ENCODE peak calls at places on chromosomes 7 and 10, in seven cellular contexts. Q is activated T-cell treated with anti-CD3 and anti-CD28 coated beads for 48 hours; U is cardiac muscle cell; M is IMR-90; O is upper lobe of right lung; F is activated CD8-positive, alpha-beta T cell treated with anti-CD3 and anti-CD28 coated beads, Interleukin-2, amount 10 ng/mL, durations not matched to agents 7 days and 5 days; R is activated effector memory CD4-positive, alpha-beta T cell treated with anti-CD3 and anti-CD28 coated beads, Interleukin-2, amount 50 U/mL, for 16 hours. T is an unnamed sample.

GRCh38 chr7:38318803-38319416 is 45.5 kb upstream of the TARP start:
- DNase-seq in O (no peak), R (no peak), Q (no peak), U (peak; percentile 85), M (peak; percentile 81), F (no peak), T (no peak)

GRCh38 chr7:71518880-71519279 is 386.9 kb downstream of the GALNT17 start:
- DNase-seq in M (no peak), F (no peak), O (no peak), Q (no peak), U (no peak), R (no peak), T (no peak)

GRCh38 chr10:20466731-20467130 is 430.4 kb downstream of the NEBL start:
- DNase-seq in F (no peak), O (no peak), U (peak; percentile 9), R (no peak), Q (no peak), M (peak; percentile 2), T (no peak)

GRCh38 chr10:5904227-5904626 is 14.2 kb downstream of the FBH1 start:
- DNase-seq in Q (no peak), M (no peak), U (no peak), O (no peak), R (no peak), F (no peak), T (no peak)

GRCh38 chr7:121531175-121532070 is 135.3 kb upstream of the FAM3C start:
- DNase-seq in R (no peak), O (no peak), U (no peak), F (no peak), Q (no peak), M (no peak), T (no peak)

GRCh38 chr7:6706666-6707407 is at the start of gene ZNF12:
- DNase-seq in U (peak; percentile 96), M (peak; percentile 92), R (peak; percentile 98), O (peak; percentile 99), F (peak; percentile 97), Q (peak; percentile 95), T (peak; percentile 83)

GRCh38 chr10:62761115-62761514 is 43.4 kb upstream of the ADO start:
- DNase-seq in Q (no peak), U (no peak), O (no peak), R (no peak), M (no peak), F (no peak), T (no peak)

GRCh38 chr7:100160067-100160466 is 1.5 kb upstream of the TRAPPC14 start:
- DNase-seq in F (no peak), M (no peak), Q (no peak), R (no peak), O (no peak), U (no peak), T (no peak)

GRCh38 chr10:1609038-1609411 is 128.3 kb downstream of the ADARB2 start:
- DNase-seq in F (no peak), R (no peak), Q (no peak), O (no peak), M (no peak), U (no peak), T (no peak)

GRCh38 chr7:78055579-78055978 is 257.0 kb downstream of the PHTF2 start:
- DNase-seq in Q (no peak), F (no peak), O (no peak), R (no peak), M (no peak), U (no peak), T (no peak)

GRCh38 chr10:102994551-102995295 is 76.6 kb downstream of the CNNM2 start:
- DNase-seq in Q (no peak), F (peak; percentile 41), M (no peak), R (no peak), O (no peak), U (no peak), T (no peak)

GRCh38 chr7:70619130-70619529 is 512.8 kb upstream of the GALNT17 start:
- DNase-seq in F (no peak), Q (no peak), R (no peak), M (no peak), U (no peak), O (no peak), T (no peak)

GRCh38 chr7:150421831-150422230 is 28.6 kb upstream of the GIMAP8 start:
- DNase-seq in Q (no peak), U (no peak), F (no peak), O (no peak), M (no peak), R (peak; percentile 53), T (no peak)

GRCh38 chr10:12479437-12479844 is 130.1 kb downstream of the CAMK1D start:
- DNase-seq in F (no peak), M (no peak), R (no peak), O (no peak), Q (no peak), U (no peak), T (no peak)

GRCh38 chr7:31114593-31115343 is 62.7 kb downstream of the ADCYAP1R1 start:
- DNase-seq in F (no peak), M (peak; percentile 44), R (no peak), O (no peak), Q (no peak), U (peak; percentile 64), T (no peak)

GRCh38 chr10:22736134-22736533 is 21.8 kb upstream of the PIP4K2A start:
- DNase-seq in O (no peak), Q (no peak), F (no peak), U (no peak), R (no peak), M (peak; percentile 42), T (no peak)

GRCh38 chr7:71313562-71313961 is 181.6 kb downstream of the GALNT17 start:
- DNase-seq in O (no peak), M (no peak), U (no peak), Q (no peak), R (no peak), F (no peak), T (no peak)

GRCh38 chr10:131676971-131677421 is 223.8 kb upstream of the PPP2R2D start:
- DNase-seq in Q (no peak), R (no peak), M (no peak), O (peak; percentile 40), U (no peak), F (no peak), T (no peak)

GRCh38 chr7:73699370-73700069 is 16.1 kb downstream of the BUD23 start:
- DNase-seq in F (no peak), Q (no peak), M (no peak), O (no peak), R (no peak), U (no peak), T (no peak)

GRCh38 chr10:29032229-29032628 is 256.6 kb upstream of the LYZL1 start:
- DNase-seq in M (no peak), F (no peak), U (no peak), O (no peak), R (no peak), Q (no peak), T (no peak)

GRCh38 chr10:48330269-48330668 is 23.8 kb downstream of the MAPK8 start:
- DNase-seq in F (no peak), U (peak; percentile 83), R (no peak), O (no peak), Q (no peak), M (peak; percentile 40), T (no peak)

GRCh38 chr10:47022311-47023131 is 111.3 kb downstream of the PTPN20 start:
- DNase-seq in O (peak; percentile 70), U (no peak), Q (no peak), F (peak; percentile 18), R (peak; percentile 49), M (no peak), T (no peak)

GRCh38 chr7:129784783-129785456 is 167.8 kb downstream of the UBE2H start:
- DNase-seq in M (no peak), R (no peak), U (no peak), F (no peak), O (no peak), Q (no peak), T (no peak)

GRCh38 chr7:18798018-18798906 is 302.7 kb downstream of the HDAC9 start:
- DNase-seq in U (peak; percentile 60), F (no peak), Q (no peak), M (peak; percentile 40), O (no peak), R (no peak), T (no peak)

GRCh38 chr7:132475669-132476116 is 100.6 kb downstream of the PLXNA4 start:
- DNase-seq in F (no peak), U (no peak), Q (no peak), O (peak; percentile 43), M (no peak), R (no peak), T (no peak)

GRCh38 chr10:119541046-119541445 is 1.5 kb downstream of the RGS10 start:
- DNase-seq in U (no peak), F (peak; percentile 37), R (peak; percentile 64), Q (peak; percentile 20), O (no peak), M (peak; percentile 40), T (no peak)

GRCh38 chr10:44369851-44370250 is 15.0 kb downstream of the CXCL12 start:
- DNase-seq in F (no peak), Q (no peak), O (no peak), U (peak; percentile 61), R (no peak), M (peak; percentile 8), T (no peak)

GRCh38 chr10:30058111-30058510 is 1.3 kb downstream of the JCAD start:
- DNase-seq in M (no peak), R (no peak), F (no peak), O (no peak), U (no peak), Q (no peak), T (no peak)

GRCh38 chr10:112235920-112236319 is 47.3 kb upstream of the TECTB start:
- DNase-seq in R (no peak), Q (no peak), F (no peak), M (peak; percentile 17), U (no peak), O (no peak), T (no peak)

GRCh38 chr7:72035275-72035674 is 376.9 kb downstream of the CALN1 start:
- DNase-seq in M (no peak), O (no peak), U (no peak), F (no peak), Q (no peak), R (no peak), T (no peak)

GRCh38 chr10:84076047-84076388 is 63.3 kb upstream of the GHITM start:
- DNase-seq in Q (no peak), R (no peak), U (peak; percentile 91), F (no peak), M (peak; percentile 70), O (no peak), T (no peak)

GRCh38 chr10:52659085-52659484 is 113.5 kb downstream of the MBL2 start:
- DNase-seq in R (no peak), M (no peak), Q (no peak), F (no peak), U (peak; percentile 44), O (no peak), T (no peak)

GRCh38 chr10:109894516-109894915 is 28.8 kb downstream of the XPNPEP1 start:
- DNase-seq in U (peak; percentile 96), R (no peak), F (no peak), Q (no peak), O (no peak), M (peak; percentile 88), T (peak; percentile 63)

T was measured in substantia nigra.